ENCODE peak calls at places on chromosomes 2 and 18, in eight cellular contexts. One of them, this sample, is unnamed. For H3K4me1, the result is how much of the 10 kb centered on the place peaks cover.

GRCh38 chr2:190554357-190555006 is 20.0 kb upstream of the NEMP2 start:
- DNase-seq in colonic mucosa: no peak
- DNase-seq in HCT116: no peak
- DNase-seq in GM23338: peak
- DNase-seq in upper lobe of right lung: no peak
- DNase-seq in fibroblast of lung: no peak
- DNase-seq in heart left ventricle: no peak
- DNase-seq in suprapubic skin: no peak
- DNase-seq in this sample: peak

GRCh38 chr2:181185948-181186347 is 205.5 kb downstream of the UBE2E3 start:
- DNase-seq in HCT116: no peak
- DNase-seq in upper lobe of right lung: no peak
- DNase-seq in fibroblast of lung: no peak
- DNase-seq in heart left ventricle: no peak
- DNase-seq in colonic mucosa: no peak
- DNase-seq in suprapubic skin: no peak
- DNase-seq in GM23338: no peak
- DNase-seq in this sample: no peak

GRCh38 chr2:148044322-148044721 is 23.4 kb downstream of the MBD5 start:
- DNase-seq in upper lobe of right lung: no peak
- DNase-seq in colonic mucosa: no peak
- DNase-seq in suprapubic skin: no peak
- DNase-seq in GM23338: no peak
- DNase-seq in fibroblast of lung: no peak
- DNase-seq in HCT116: no peak
- DNase-seq in heart left ventricle: no peak
- DNase-seq in this sample: no peak

GRCh38 chr2:50126845-50127244 is 905.1 kb downstream of the NRXN1 start:
- DNase-seq in HCT116: no peak
- DNase-seq in colonic mucosa: no peak
- DNase-seq in suprapubic skin: no peak
- DNase-seq in GM23338: no peak
- DNase-seq in fibroblast of lung: no peak
- DNase-seq in upper lobe of right lung: no peak
- DNase-seq in heart left ventricle: no peak
- DNase-seq in this sample: no peak

GRCh38 chr18:48942554-48943261 is 8.1 kb downstream of the SMAD7 start:
- DNase-seq in GM23338: no peak
- DNase-seq in colonic mucosa: no peak
- DNase-seq in suprapubic skin: no peak
- DNase-seq in upper lobe of right lung: peak
- DNase-seq in fibroblast of lung: peak
- DNase-seq in heart left ventricle: no peak
- DNase-seq in HCT116: peak
- DNase-seq in this sample: peak

GRCh38 chr2:218859556-218859993 is at the start of gene WNT6:
- DNase-seq in colonic mucosa: no peak
- DNase-seq in HCT116: no peak
- DNase-seq in upper lobe of right lung: peak
- DNase-seq in GM23338: peak
- DNase-seq in fibroblast of lung: no peak
- DNase-seq in heart left ventricle: no peak
- DNase-seq in suprapubic skin: peak
- DNase-seq in this sample: peak

GRCh38 chr2:236747426-236747825 is 177.8 kb downstream of the ACKR3 start:
- DNase-seq in HCT116: no peak
- DNase-seq in fibroblast of lung: no peak
- DNase-seq in colonic mucosa: no peak
- DNase-seq in GM23338: no peak
- DNase-seq in suprapubic skin: no peak
- DNase-seq in upper lobe of right lung: no peak
- DNase-seq in heart left ventricle: no peak
- DNase-seq in this sample: no peak

GRCh38 chr2:96763511-96764252 is 3.0 kb downstream of the CNNM4 start:
- DNase-seq in HCT116: no peak
- DNase-seq in GM23338: peak
- DNase-seq in upper lobe of right lung: no peak
- DNase-seq in colonic mucosa: peak
- DNase-seq in fibroblast of lung: no peak
- DNase-seq in heart left ventricle: no peak
- DNase-seq in suprapubic skin: no peak
- DNase-seq in this sample: peak

GRCh38 chr2:70133521-70134348 is 46.5 kb downstream of the PCBP1 start:
- DNase-seq in colonic mucosa: no peak
- DNase-seq in heart left ventricle: no peak
- DNase-seq in upper lobe of right lung: no peak
- DNase-seq in suprapubic skin: no peak
- DNase-seq in fibroblast of lung: no peak
- DNase-seq in GM23338: no peak
- DNase-seq in HCT116: no peak
- DNase-seq in this sample: no peak

GRCh38 chr18:58255701-58256311 is 211.8 kb downstream of the NEDD4L start:
- DNase-seq in upper lobe of right lung: no peak
- DNase-seq in fibroblast of lung: no peak
- DNase-seq in HCT116: no peak
- DNase-seq in GM23338: no peak
- DNase-seq in heart left ventricle: no peak
- DNase-seq in suprapubic skin: no peak
- DNase-seq in colonic mucosa: no peak
- DNase-seq in this sample: no peak

GRCh38 chr18:67519582-67519981 is 3.1 kb upstream of the DSEL start:
- DNase-seq in GM23338: no peak
- DNase-seq in heart left ventricle: no peak
- DNase-seq in HCT116: no peak
- DNase-seq in fibroblast of lung: peak
- DNase-seq in suprapubic skin: no peak
- DNase-seq in upper lobe of right lung: no peak
- DNase-seq in colonic mucosa: no peak
- DNase-seq in this sample: no peak

GRCh38 chr2:211722928-211723327 is 815.7 kb downstream of the ERBB4 start:
- DNase-seq in GM23338: no peak
- DNase-seq in colonic mucosa: no peak
- DNase-seq in HCT116: no peak
- DNase-seq in suprapubic skin: no peak
- DNase-seq in upper lobe of right lung: no peak
- DNase-seq in heart left ventricle: no peak
- DNase-seq in fibroblast of lung: no peak
- DNase-seq in this sample: no peak

GRCh38 chr2:207227749-207228145 is 62.0 kb upstream of the KLF7 start:
- DNase-seq in HCT116: no peak
- DNase-seq in heart left ventricle: no peak
- DNase-seq in fibroblast of lung: no peak
- DNase-seq in suprapubic skin: no peak
- DNase-seq in upper lobe of right lung: no peak
- DNase-seq in GM23338: no peak
- DNase-seq in colonic mucosa: no peak
- DNase-seq in this sample: no peak

GRCh38 chr2:25373269-25373981 is 31.7 kb upstream of the DNMT3A start:
- DNase-seq in upper lobe of right lung: peak
- DNase-seq in fibroblast of lung: no peak
- DNase-seq in GM23338: no peak
- DNase-seq in suprapubic skin: no peak
- DNase-seq in colonic mucosa: peak
- DNase-seq in heart left ventricle: no peak
- DNase-seq in HCT116: no peak
- DNase-seq in this sample: no peak

GRCh38 chr2:174577967-174578589 is 19.5 kb downstream of the WIPF1 start:
- DNase-seq in colonic mucosa: no peak
- DNase-seq in HCT116: no peak
- DNase-seq in upper lobe of right lung: no peak
- DNase-seq in GM23338: peak
- DNase-seq in suprapubic skin: no peak
- DNase-seq in heart left ventricle: no peak
- DNase-seq in fibroblast of lung: peak
- DNase-seq in this sample: no peak

GRCh38 chr2:109255594-109255993 is 126.6 kb downstream of the SH3RF3 start:
- DNase-seq in upper lobe of right lung: no peak
- DNase-seq in HCT116: no peak
- DNase-seq in colonic mucosa: no peak
- DNase-seq in heart left ventricle: no peak
- DNase-seq in GM23338: no peak
- DNase-seq in fibroblast of lung: no peak
- DNase-seq in suprapubic skin: peak
- DNase-seq in this sample: no peak

GRCh38 chr18:13186687-13187086 is 31.9 kb upstream of the LDLRAD4 start:
- DNase-seq in HCT116: no peak
- DNase-seq in fibroblast of lung: no peak
- DNase-seq in colonic mucosa: no peak
- DNase-seq in suprapubic skin: no peak
- DNase-seq in heart left ventricle: no peak
- DNase-seq in upper lobe of right lung: no peak
- DNase-seq in GM23338: no peak
- DNase-seq in this sample: no peak

GRCh38 chr2:233380132-233381012 is 26.1 kb downstream of the DGKD start:
- DNase-seq in GM23338: no peak
- DNase-seq in fibroblast of lung: no peak
- DNase-seq in heart left ventricle: no peak
- DNase-seq in suprapubic skin: peak
- DNase-seq in colonic mucosa: no peak
- DNase-seq in upper lobe of right lung: no peak
- DNase-seq in HCT116: no peak
- DNase-seq in this sample: no peak
- TF ChIP-seq CTCF in GM23338: no peak
- TF ChIP-seq CTCF in fibroblast of lung: no peak
- TF ChIP-seq CTCF in heart left ventricle: no peak
- TF ChIP-seq CTCF in suprapubic skin: no peak
- TF ChIP-seq CTCF in colonic mucosa: no peak
- TF ChIP-seq CTCF in upper lobe of right lung: no peak
- TF ChIP-seq CTCF in HCT116: no peak
- TF ChIP-seq CTCF in this sample: no peak

GRCh38 chr2:61277756-61278155 is 115.8 kb downstream of the C2orf74 start:
- DNase-seq in heart left ventricle: no peak
- DNase-seq in fibroblast of lung: no peak
- DNase-seq in HCT116: no peak
- DNase-seq in suprapubic skin: no peak
- DNase-seq in upper lobe of right lung: no peak
- DNase-seq in GM23338: peak
- DNase-seq in colonic mucosa: no peak
- DNase-seq in this sample: no peak

GRCh38 chr2:61283443-61284160 is 121.6 kb downstream of the C2orf74 start:
- DNase-seq in HCT116: no peak
- DNase-seq in heart left ventricle: no peak
- DNase-seq in GM23338: no peak
- DNase-seq in suprapubic skin: no peak
- DNase-seq in colonic mucosa: no peak
- DNase-seq in fibroblast of lung: no peak
- DNase-seq in upper lobe of right lung: no peak
- DNase-seq in this sample: no peak

GRCh38 chr2:61287254-61287653 is 125.3 kb downstream of the C2orf74 start:
- DNase-seq in suprapubic skin: no peak
- DNase-seq in GM23338: no peak
- DNase-seq in fibroblast of lung: no peak
- DNase-seq in upper lobe of right lung: no peak
- DNase-seq in colonic mucosa: peak
- DNase-seq in HCT116: no peak
- DNase-seq in heart left ventricle: no peak
- DNase-seq in this sample: no peak

GRCh38 chr2:61282104-61282590 is 120.2 kb downstream of the C2orf74 start:
- DNase-seq in GM23338: no peak
- DNase-seq in fibroblast of lung: no peak
- DNase-seq in suprapubic skin: no peak
- DNase-seq in HCT116: no peak
- DNase-seq in colonic mucosa: no peak
- DNase-seq in upper lobe of right lung: no peak
- DNase-seq in heart left ventricle: no peak
- DNase-seq in this sample: no peak
- H3K4me1 ChIP-seq in GM23338: under half
- H3K4me1 ChIP-seq in fibroblast of lung: under half
- H3K4me1 ChIP-seq in suprapubic skin: under half
- H3K4me1 ChIP-seq in HCT116: under half
- H3K4me1 ChIP-seq in colonic mucosa: under half
- H3K4me1 ChIP-seq in upper lobe of right lung: under half
- H3K4me1 ChIP-seq in heart left ventricle: under half
- H3K4me1 ChIP-seq in this sample: under half

GRCh38 chr18:79747156-79747845 is 50.4 kb upstream of the KCNG2 start:
- DNase-seq in upper lobe of right lung: peak
- DNase-seq in colonic mucosa: no peak
- DNase-seq in fibroblast of lung: no peak
- DNase-seq in suprapubic skin: peak
- DNase-seq in GM23338: no peak
- DNase-seq in heart left ventricle: no peak
- DNase-seq in HCT116: no peak
- DNase-seq in this sample: no peak
- TF ChIP-seq CTCF in upper lobe of right lung: no peak
- TF ChIP-seq CTCF in colonic mucosa: no peak
- TF ChIP-seq CTCF in fibroblast of lung: no peak
- TF ChIP-seq CTCF in suprapubic skin: no peak
- TF ChIP-seq CTCF in GM23338: peak
- TF ChIP-seq CTCF in heart left ventricle: no peak
- TF ChIP-seq CTCF in HCT116: no peak
- TF ChIP-seq CTCF in this sample: no peak

GRCh38 chr18:79496978-79497637 is 101.4 kb downstream of the NFATC1 start:
- DNase-seq in upper lobe of right lung: peak
- DNase-seq in GM23338: no peak
- DNase-seq in HCT116: no peak
- DNase-seq in suprapubic skin: peak
- DNase-seq in fibroblast of lung: peak
- DNase-seq in colonic mucosa: peak
- DNase-seq in heart left ventricle: peak
- DNase-seq in this sample: no peak

GRCh38 chr18:79494936-79495335 is 99.2 kb downstream of the NFATC1 start:
- DNase-seq in GM23338: no peak
- DNase-seq in fibroblast of lung: no peak
- DNase-seq in suprapubic skin: peak
- DNase-seq in upper lobe of right lung: peak
- DNase-seq in HCT116: no peak
- DNase-seq in colonic mucosa: no peak
- DNase-seq in heart left ventricle: no peak
- DNase-seq in this sample: no peak

GRCh38 chr18:79493801-79494211 is 98.1 kb downstream of the NFATC1 start:
- DNase-seq in heart left ventricle: no peak
- DNase-seq in HCT116: no peak
- DNase-seq in colonic mucosa: no peak
- DNase-seq in fibroblast of lung: no peak
- DNase-seq in GM23338: no peak
- DNase-seq in suprapubic skin: peak
- DNase-seq in upper lobe of right lung: peak
- DNase-seq in this sample: no peak

GRCh38 chr18:79496237-79496977 is 100.7 kb downstream of the NFATC1 start:
- DNase-seq in colonic mucosa: no peak
- DNase-seq in upper lobe of right lung: peak
- DNase-seq in fibroblast of lung: no peak
- DNase-seq in suprapubic skin: peak
- DNase-seq in HCT116: no peak
- DNase-seq in GM23338: no peak
- DNase-seq in heart left ventricle: no peak
- DNase-seq in this sample: no peak

DNA sequence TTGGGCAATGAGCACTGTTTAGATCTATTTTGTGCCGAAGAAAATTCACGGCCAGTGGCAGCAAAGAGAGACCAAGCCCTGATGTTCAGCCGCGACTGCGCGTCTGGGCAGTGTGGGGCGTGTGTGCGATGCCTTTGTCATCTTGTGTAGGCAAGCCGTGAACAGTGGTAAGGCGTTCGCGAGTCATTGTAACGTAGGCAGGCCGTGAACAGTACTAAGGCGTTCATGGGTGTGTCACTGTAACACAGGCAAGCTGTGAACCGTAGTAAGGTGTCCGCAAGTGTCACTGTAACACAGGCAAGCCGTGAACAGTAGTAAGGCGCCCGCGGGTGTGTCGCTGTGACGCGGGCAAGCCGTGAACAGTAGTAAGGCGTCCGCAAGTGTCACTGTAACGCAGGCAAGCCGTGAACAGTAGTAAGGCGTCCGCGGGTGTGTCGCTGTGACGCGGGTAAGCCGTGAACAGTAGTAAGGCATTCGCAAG is 99.9 kb downstream of the NFATC1 start:
- DNase-seq in HCT116: no peak
- DNase-seq in suprapubic skin: peak
- DNase-seq in heart left ventricle: no peak
- DNase-seq in colonic mucosa: no peak
- DNase-seq in upper lobe of right lung: peak
- DNase-seq in GM23338: no peak
- DNase-seq in fibroblast of lung: no peak
- DNase-seq in this sample: no peak
- H3K4me1 ChIP-seq in HCT116: under half
- H3K4me1 ChIP-seq in suprapubic skin: under half
- H3K4me1 ChIP-seq in heart left ventricle: under half
- H3K4me1 ChIP-seq in colonic mucosa: under half
- H3K4me1 ChIP-seq in upper lobe of right lung: under half
- H3K4me1 ChIP-seq in GM23338: under half
- H3K4me1 ChIP-seq in fibroblast of lung: under half
- H3K4me1 ChIP-seq in this sample: under half